ENCODE peak calls at places on chromosomes 3 and 15, in five cellular contexts. One of them, this sample, is unnamed.

GRCh38 chr15:98731712-98732450 is 83.5 kb downstream of the IGF1R start:
- DNase-seq in fibroblast of lung: no peak
- DNase-seq in iris pigment epithelial cell: no peak
- DNase-seq in cerebellar nuclear complex: no peak
- DNase-seq in mucosa of descending colon: no peak
- DNase-seq in this sample: no peak

GRCh38 chr3:45154641-45155147 is 8.5 kb upstream of the CDCP1 start:
- DNase-seq in fibroblast of lung: peak
- DNase-seq in iris pigment epithelial cell: peak
- DNase-seq in cerebellar nuclear complex: no peak
- DNase-seq in mucosa of descending colon: no peak
- DNase-seq in this sample: no peak

GRCh38 chr3:5122741-5123706 is 932 bp downstream of the ARL8B start:
- DNase-seq in fibroblast of lung: peak
- DNase-seq in iris pigment epithelial cell: peak
- DNase-seq in cerebellar nuclear complex: no peak
- DNase-seq in mucosa of descending colon: peak
- DNase-seq in this sample: peak

GRCh38 chr15:96595951-96596350 is 265.5 kb downstream of the NR2F2 start:
- DNase-seq in fibroblast of lung: no peak
- DNase-seq in iris pigment epithelial cell: no peak
- DNase-seq in cerebellar nuclear complex: no peak
- DNase-seq in mucosa of descending colon: no peak
- DNase-seq in this sample: no peak

GRCh38 chr15:66662522-66662921 is 39.5 kb upstream of the SMAD6 start:
- DNase-seq in fibroblast of lung: no peak
- DNase-seq in iris pigment epithelial cell: no peak
- DNase-seq in cerebellar nuclear complex: no peak
- DNase-seq in mucosa of descending colon: no peak
- DNase-seq in this sample: no peak

GRCh38 chr3:24495334-24495994 is 814 bp upstream of the THRB start:
- DNase-seq in fibroblast of lung: no peak
- DNase-seq in iris pigment epithelial cell: no peak
- DNase-seq in cerebellar nuclear complex: no peak
- DNase-seq in mucosa of descending colon: peak
- DNase-seq in this sample: peak

GRCh38 chr15:79433610-79434009 is 1.5 kb downstream of the MINAR1 start:
- DNase-seq in fibroblast of lung: no peak
- DNase-seq in iris pigment epithelial cell: no peak
- DNase-seq in cerebellar nuclear complex: no peak
- DNase-seq in mucosa of descending colon: no peak
- DNase-seq in this sample: peak

GRCh38 chr15:96349034-96349932 is 18.8 kb downstream of the NR2F2 start:
- DNase-seq in fibroblast of lung: peak
- DNase-seq in iris pigment epithelial cell: no peak
- DNase-seq in cerebellar nuclear complex: no peak
- DNase-seq in mucosa of descending colon: no peak
- DNase-seq in this sample: no peak

GRCh38 chr3:170811928-170812591 is 57.9 kb downstream of the RPL22L1 start:
- DNase-seq in fibroblast of lung: peak
- DNase-seq in iris pigment epithelial cell: peak
- DNase-seq in cerebellar nuclear complex: no peak
- DNase-seq in mucosa of descending colon: peak
- DNase-seq in this sample: peak

GRCh38 chr3:114709102-114709501 is 415.3 kb downstream of the TIGIT start:
- DNase-seq in fibroblast of lung: peak
- DNase-seq in iris pigment epithelial cell: peak
- DNase-seq in cerebellar nuclear complex: no peak
- DNase-seq in mucosa of descending colon: no peak
- DNase-seq in this sample: no peak

GRCh38 chr3:156483961-156484787 is 70.7 kb downstream of the SSR3 start:
- DNase-seq in fibroblast of lung: peak
- DNase-seq in iris pigment epithelial cell: peak
- DNase-seq in cerebellar nuclear complex: no peak
- DNase-seq in mucosa of descending colon: no peak
- DNase-seq in this sample: no peak

GRCh38 chr15:50970524-50970923 is 62.0 kb downstream of the AP4E1 start:
- DNase-seq in fibroblast of lung: no peak
- DNase-seq in iris pigment epithelial cell: no peak
- DNase-seq in cerebellar nuclear complex: no peak
- DNase-seq in mucosa of descending colon: no peak
- DNase-seq in this sample: no peak

GRCh38 chr3:50268703-50269451 is at the start of gene SEMA3B:
- DNase-seq in fibroblast of lung: peak
- DNase-seq in iris pigment epithelial cell: no peak
- DNase-seq in cerebellar nuclear complex: no peak
- DNase-seq in mucosa of descending colon: peak
- DNase-seq in this sample: no peak

GRCh38 chr3:86257955-86258641 is 732.9 kb downstream of the VGLL3 start:
- DNase-seq in fibroblast of lung: no peak
- DNase-seq in iris pigment epithelial cell: no peak
- DNase-seq in cerebellar nuclear complex: no peak
- DNase-seq in mucosa of descending colon: no peak
- DNase-seq in this sample: no peak

GRCh38 chr3:115974940-115975339 is 351.6 kb downstream of the GAP43 start:
- DNase-seq in fibroblast of lung: peak
- DNase-seq in iris pigment epithelial cell: no peak
- DNase-seq in cerebellar nuclear complex: no peak
- DNase-seq in mucosa of descending colon: no peak
- DNase-seq in this sample: no peak

GRCh38 chr3:16461463-16462245 is 51.8 kb downstream of the RFTN1 start:
- DNase-seq in fibroblast of lung: no peak
- DNase-seq in iris pigment epithelial cell: no peak
- DNase-seq in cerebellar nuclear complex: no peak
- DNase-seq in mucosa of descending colon: no peak
- DNase-seq in this sample: no peak

GRCh38 chr3:8739757-8740508 is 6.3 kb downstream of the CAV3 start:
- DNase-seq in fibroblast of lung: peak
- DNase-seq in iris pigment epithelial cell: peak
- DNase-seq in cerebellar nuclear complex: no peak
- DNase-seq in mucosa of descending colon: no peak
- DNase-seq in this sample: no peak

GRCh38 chr15:85792872-85793621 is 1.7 kb downstream of the KLHL25 start:
- DNase-seq in fibroblast of lung: peak
- DNase-seq in iris pigment epithelial cell: no peak
- DNase-seq in cerebellar nuclear complex: no peak
- DNase-seq in mucosa of descending colon: no peak
- DNase-seq in this sample: no peak

GRCh38 chr15:60682615-60683014 is 203.7 kb upstream of the ICE2 start:
- DNase-seq in fibroblast of lung: no peak
- DNase-seq in iris pigment epithelial cell: no peak
- DNase-seq in cerebellar nuclear complex: no peak
- DNase-seq in mucosa of descending colon: no peak
- DNase-seq in this sample: no peak

GRCh38 chr3:13098192-13098591 is 25.0 kb upstream of the IQSEC1 start:
- DNase-seq in fibroblast of lung: no peak
- DNase-seq in iris pigment epithelial cell: no peak
- DNase-seq in cerebellar nuclear complex: no peak
- DNase-seq in mucosa of descending colon: no peak
- DNase-seq in this sample: no peak

GRCh38 chr3:94990952-94991705 is 928.3 kb downstream of the NSUN3 start:
- DNase-seq in fibroblast of lung: no peak
- DNase-seq in iris pigment epithelial cell: no peak
- DNase-seq in cerebellar nuclear complex: no peak
- DNase-seq in mucosa of descending colon: no peak
- DNase-seq in this sample: no peak

GRCh38 chr15:30985081-30985531 is 6.3 kb downstream of the MTMR10 start:
- DNase-seq in fibroblast of lung: peak
- DNase-seq in iris pigment epithelial cell: peak
- DNase-seq in cerebellar nuclear complex: no peak
- DNase-seq in mucosa of descending colon: no peak
- DNase-seq in this sample: no peak

GRCh38 chr3:119580148-119580760 is 962 bp downstream of the ADPRH start:
- DNase-seq in fibroblast of lung: no peak
- DNase-seq in iris pigment epithelial cell: peak
- DNase-seq in cerebellar nuclear complex: no peak
- DNase-seq in mucosa of descending colon: peak
- DNase-seq in this sample: peak

GRCh38 chr3:168095611-168096209 is at the start of gene GOLIM4:
- DNase-seq in fibroblast of lung: peak
- DNase-seq in iris pigment epithelial cell: peak
- DNase-seq in cerebellar nuclear complex: no peak
- DNase-seq in mucosa of descending colon: peak
- DNase-seq in this sample: peak

GRCh38 chr3:183824761-183825379 is 507 bp downstream of the MAP6D1 start:
- DNase-seq in fibroblast of lung: peak
- DNase-seq in iris pigment epithelial cell: no peak
- DNase-seq in cerebellar nuclear complex: no peak
- DNase-seq in mucosa of descending colon: no peak
- DNase-seq in this sample: peak

GRCh38 chr3:71069797-71070196 is 513.7 kb downstream of the FOXP1 start:
- DNase-seq in fibroblast of lung: no peak
- DNase-seq in iris pigment epithelial cell: peak
- DNase-seq in cerebellar nuclear complex: no peak
- DNase-seq in mucosa of descending colon: peak
- DNase-seq in this sample: peak

GRCh38 chr3:175149675-175150074 is 290.5 kb downstream of the NAALADL2 start:
- DNase-seq in fibroblast of lung: peak
- DNase-seq in iris pigment epithelial cell: peak
- DNase-seq in cerebellar nuclear complex: no peak
- DNase-seq in mucosa of descending colon: peak
- DNase-seq in this sample: no peak

GRCh38 chr3:12663936-12664908 is at the start of gene RAF1:
- DNase-seq in fibroblast of lung: peak
- DNase-seq in iris pigment epithelial cell: peak
- DNase-seq in cerebellar nuclear complex: peak
- DNase-seq in mucosa of descending colon: peak
- DNase-seq in this sample: peak

GRCh38 chr3:189836795-189837194 is 205.6 kb downstream of the TP63 start:
- DNase-seq in fibroblast of lung: no peak
- DNase-seq in iris pigment epithelial cell: no peak
- DNase-seq in cerebellar nuclear complex: no peak
- DNase-seq in mucosa of descending colon: no peak
- DNase-seq in this sample: no peak

GRCh38 chr3:120475722-120476385 is 25.1 kb upstream of the FSTL1 start:
- DNase-seq in fibroblast of lung: peak
- DNase-seq in iris pigment epithelial cell: peak
- DNase-seq in cerebellar nuclear complex: no peak
- DNase-seq in mucosa of descending colon: no peak
- DNase-seq in this sample: no peak

GRCh38 chr15:69958494-69959134 is 139.1 kb downstream of the TLE3 start:
- DNase-seq in fibroblast of lung: no peak
- DNase-seq in iris pigment epithelial cell: peak
- DNase-seq in cerebellar nuclear complex: no peak
- DNase-seq in mucosa of descending colon: no peak
- DNase-seq in this sample: peak

GRCh38 chr15:58232273-58233065 is 94.3 kb downstream of the AQP9 start:
- DNase-seq in fibroblast of lung: no peak
- DNase-seq in iris pigment epithelial cell: no peak
- DNase-seq in cerebellar nuclear complex: no peak
- DNase-seq in mucosa of descending colon: no peak
- DNase-seq in this sample: no peak

GRCh38 chr3:42680256-42680655 is 5.1 kb upstream of the KLHL40 start:
- DNase-seq in fibroblast of lung: peak
- DNase-seq in iris pigment epithelial cell: peak
- DNase-seq in cerebellar nuclear complex: no peak
- DNase-seq in mucosa of descending colon: no peak
- DNase-seq in this sample: no peak

GRCh38 chr15:43519207-43519606 is 1.8 kb downstream of the MAP1A start:
- DNase-seq in fibroblast of lung: no peak
- DNase-seq in iris pigment epithelial cell: no peak
- DNase-seq in cerebellar nuclear complex: no peak
- DNase-seq in mucosa of descending colon: no peak
- DNase-seq in this sample: no peak

GRCh38 chr3:158830391-158830790 is 28.5 kb downstream of the MFSD1 start:
- DNase-seq in fibroblast of lung: peak
- DNase-seq in iris pigment epithelial cell: no peak
- DNase-seq in cerebellar nuclear complex: no peak
- DNase-seq in mucosa of descending colon: no peak
- DNase-seq in this sample: no peak

GRCh38 chr15:35626984-35627383 is 81.0 kb upstream of the DPH6 start:
- DNase-seq in fibroblast of lung: no peak
- DNase-seq in iris pigment epithelial cell: no peak
- DNase-seq in cerebellar nuclear complex: no peak
- DNase-seq in mucosa of descending colon: no peak
- DNase-seq in this sample: peak